ENCODE peak calls at places on chromosomes 6 and 20, in nine cellular contexts. T, H, G, Q, I, M, A, P and J are unnamed samples.

GRCh38 chr6:75778757-75779156 is 29.7 kb downstream of the MYO6 start:
- DNase-seq in I (no peak), Q (no peak), P (no peak), A (no peak), T (no peak), H (no peak), G (no peak), M (no peak), J (no peak)

GRCh38 chr6:138691595-138692057 is 81.9 kb upstream of the CCDC28A start:
- DNase-seq in M (no peak), I (peak), P (peak), A (no peak), Q (no peak), H (no peak), G (no peak), T (no peak), J (peak)

GRCh38 chr6:120938876-120939231 is 395.4 kb downstream of the TBC1D32 start:
- DNase-seq in H (no peak), T (no peak), M (no peak), P (no peak), A (no peak), Q (no peak), I (no peak), G (no peak), J (no peak)

GRCh38 chr6:22025468-22026159 is 271.2 kb downstream of the PRL start:
- DNase-seq in H (no peak), M (peak), A (no peak), I (no peak), T (peak), Q (no peak), P (peak), G (no peak), J (peak)

GRCh38 chr20:58340853-58341252 is 31.3 kb downstream of the RAB22A start:
- DNase-seq in M (no peak), T (no peak), A (no peak), Q (no peak), H (no peak), I (peak), P (no peak), G (no peak), J (no peak)

GRCh38 chr6:11613858-11614257 is 76.3 kb downstream of the TMEM170B start:
- DNase-seq in A (no peak), P (peak), T (no peak), H (no peak), M (no peak), G (no peak), Q (no peak), I (peak), J (peak)

GRCh38 chr6:70314240-70314639 is 11.4 kb upstream of the COL9A1 start:
- DNase-seq in P (no peak), Q (no peak), I (no peak), H (no peak), M (no peak), G (no peak), T (no peak), A (no peak), J (no peak)

GRCh38 chr20:21511850-21512633 is 1.8 kb downstream of the NKX2-2 start:
- DNase-seq in G (no peak), M (no peak), I (no peak), H (no peak), P (peak), A (no peak), Q (no peak), T (peak), J (no peak)

GRCh38 chr6:135030532-135031178 is 24.0 kb downstream of the HBS1L start:
- DNase-seq in I (peak), P (no peak), H (peak), G (no peak), A (no peak), M (peak), T (no peak), Q (no peak), J (peak)

GRCh38 chr6:43667245-43668150 is 20.1 kb downstream of the MRPS18A start:
- DNase-seq in H (peak), A (peak), G (peak), T (peak), M (peak), I (peak), Q (peak), P (peak), J (peak)

GRCh38 chr20:50645253-50646068 is 45.9 kb downstream of the RIPOR3 start:
- DNase-seq in T (peak), M (no peak), G (peak), H (no peak), A (peak), Q (no peak), P (peak), I (peak), J (peak)

GRCh38 chr6:41045664-41046063 is 3.4 kb downstream of the TSPO2 start:
- DNase-seq in Q (no peak), G (no peak), M (no peak), H (no peak), P (no peak), I (no peak), A (no peak), T (no peak), J (no peak)

GRCh38 chr6:42177514-42178364 is 4.6 kb downstream of the GUCA1A start:
- DNase-seq in I (no peak), A (peak), G (no peak), T (peak), H (no peak), Q (no peak), P (peak), M (no peak), J (no peak)

GRCh38 chr20:25065044-25065624 is 7.2 kb upstream of the ACSS1 start:
- DNase-seq in H (no peak), P (no peak), A (no peak), I (no peak), T (no peak), G (no peak), M (no peak), Q (no peak), J (no peak)

GRCh38 chr20:63933646-63934045 is 22.6 kb downstream of the UCKL1 start:
- DNase-seq in Q (no peak), H (no peak), A (peak), T (no peak), G (no peak), M (no peak), I (no peak), P (no peak), J (no peak)

GRCh38 chr6:56652994-56653393 is 10.3 kb upstream of the DST start:
- DNase-seq in H (no peak), I (peak), M (no peak), T (no peak), A (no peak), G (no peak), Q (no peak), P (no peak), J (peak)

GRCh38 chr6:167568407-167569024 is 243.6 kb downstream of the TTLL2 start:
- DNase-seq in P (no peak), T (no peak), I (no peak), Q (no peak), G (no peak), M (no peak), H (no peak), A (no peak), J (no peak)

GRCh38 chr6:141501616-141502015 is 631.1 kb upstream of the GJE1 start:
- DNase-seq in T (no peak), Q (no peak), M (no peak), I (no peak), H (no peak), A (no peak), G (no peak), P (peak), J (no peak)

GRCh38 chr6:2110504-2110903 is 134.9 kb downstream of the GMDS start:
- DNase-seq in P (no peak), A (no peak), M (no peak), G (no peak), T (no peak), Q (no peak), H (no peak), I (no peak), J (peak)

GRCh38 chr6:52346503-52346902 is 15.4 kb upstream of the PAQR8 start:
- DNase-seq in Q (no peak), H (no peak), M (no peak), A (no peak), P (no peak), G (no peak), T (no peak), I (no peak), J (no peak)

GRCh38 chr6:30322527-30323501 is 3.9 kb upstream of the TRIM39 start:
- DNase-seq in H (no peak), M (no peak), A (no peak), I (peak), Q (no peak), G (no peak), T (no peak), P (peak), J (peak)

GRCh38 chr6:126156973-126157372 is 170.6 kb downstream of the TRMT11 start:
- DNase-seq in I (no peak), G (no peak), M (no peak), T (no peak), H (no peak), A (no peak), P (no peak), Q (no peak), J (no peak)

GRCh38 chr6:34817337-34817910 is 25.5 kb downstream of the BLTP3A start:
- DNase-seq in I (no peak), T (no peak), Q (no peak), H (no peak), A (no peak), M (no peak), P (no peak), G (no peak), J (no peak)

GRCh38 chr20:41643504-41643938 is 25.3 kb upstream of the CHD6 start:
- DNase-seq in P (peak), H (no peak), A (peak), T (peak), I (peak), G (no peak), M (no peak), Q (no peak), J (peak)

GRCh38 chr6:89661559-89661958 is 23.0 kb upstream of the LYRM2 start:
- DNase-seq in P (no peak), A (no peak), I (no peak), G (no peak), Q (no peak), M (no peak), T (no peak), H (no peak), J (no peak)

GRCh38 chr6:130927305-130927704 is 100.1 kb downstream of the SMLR1 start:
- DNase-seq in H (no peak), T (no peak), Q (no peak), P (peak), G (no peak), A (no peak), M (no peak), I (peak), J (peak)